ENCODE peak calls at places on chromosomes 12 and 14, in five cellular contexts. P is breast epithelium, V is GM12878, D is K562, O is A549. U is an unnamed sample.

GRCh38 chr12:103801709-103802585 is 39.1 kb downstream of the NT5DC3 start:
- DNase-seq in D (no peak), V (no peak), P (peak), O (peak), U (peak)

GRCh38 chr12:89126712-89127111 is 225.6 kb downstream of the DUSP6 start:
- DNase-seq in D (no peak), O (no peak), V (no peak), P (no peak), U (no peak)

GRCh38 chr12:117743746-117744145 is 225.0 kb downstream of the KSR2 start:
- DNase-seq in O (no peak), D (no peak), V (no peak), P (no peak), U (no peak)

GRCh38 chr14:105165134-105165704 is 3.4 kb downstream of the JAG2 start:
- DNase-seq in O (no peak), V (no peak), P (no peak), D (no peak), U (no peak)

GRCh38 chr12:47833591-47834012 is 13.9 kb upstream of the HDAC7 start:
- DNase-seq in D (peak), O (no peak), V (no peak), P (no peak), U (no peak)

GRCh38 chr12:101570022-101570421 is 24.7 kb upstream of the MYBPC1 start:
- DNase-seq in V (no peak), D (peak), P (no peak), O (peak), U (peak)

GRCh38 chr12:90268574-90268973 is 559.9 kb upstream of the ATP2B1 start:
- DNase-seq in O (no peak), V (no peak), P (no peak), D (no peak), U (no peak)

GRCh38 chr12:64633940-64634337 is 23.6 kb downstream of the RASSF3 start:
- DNase-seq in P (no peak), O (peak), D (peak), V (no peak), U (peak)

GRCh38 chr12:127121494-127122070 is 1145.4 kb upstream of the TMEM132C start:
- DNase-seq in P (no peak), V (no peak), D (no peak), O (no peak), U (no peak)

GRCh38 chr14:104924421-104925213 is at the start of gene PLD4:
- DNase-seq in V (no peak), P (no peak), O (no peak), D (no peak), U (peak)

GRCh38 chr12:52382854-52383253 is 2.6 kb downstream of the KRT84 start:
- DNase-seq in V (no peak), P (no peak), D (no peak), O (no peak), U (no peak)

GRCh38 chr12:127130506-127131100 is 1136.4 kb upstream of the TMEM132C start:
- DNase-seq in D (no peak), V (no peak), P (no peak), O (peak), U (no peak)

GRCh38 chr12:73935817-73936216 is 601.8 kb upstream of the ATXN7L3B start:
- DNase-seq in D (no peak), O (peak), V (no peak), P (no peak), U (peak)

GRCh38 chr14:51521764-51522163 is 129.9 kb upstream of the FRMD6 start:
- DNase-seq in P (no peak), V (no peak), O (no peak), D (no peak), U (no peak)

GRCh38 chr12:71243375-71243774 is 85.6 kb upstream of the TSPAN8 start:
- DNase-seq in D (no peak), P (no peak), O (no peak), V (no peak), U (no peak)

GRCh38 chr14:90453401-90453951 is 56.6 kb downstream of the CALM1 start:
- DNase-seq in D (peak), V (no peak), P (no peak), O (no peak), U (no peak)

GRCh38 chr14:23494223-23494622 is 24.7 kb downstream of the NGDN start:
- DNase-seq in V (no peak), O (no peak), P (no peak), D (no peak), U (no peak)

GRCh38 chr12:130870442-130871285 is 1.2 kb upstream of the RAN start:
- DNase-seq in V (peak), P (peak), D (peak), O (peak), U (peak)

GRCh38 chr14:33782923-33783322 is 168.0 kb downstream of the EGLN3 start:
- DNase-seq in D (no peak), O (no peak), P (no peak), V (no peak), U (no peak)

GRCh38 chr12:45637706-45638105 is 91.8 kb upstream of the ARID2 start:
- DNase-seq in D (no peak), O (no peak), V (no peak), P (no peak), U (no peak)

GRCh38 chr14:86221000-86221399 is 691.1 kb downstream of the FLRT2 start:
- DNase-seq in V (no peak), D (peak), O (no peak), P (no peak), U (no peak)

GRCh38 chr12:19179986-19180385 is 50.5 kb downstream of the PLEKHA5 start:
- DNase-seq in O (no peak), D (no peak), V (no peak), P (no peak), U (no peak)

GRCh38 chr14:94027566-94028449 is 1.7 kb downstream of the OTUB2 start:
- DNase-seq in P (no peak), O (no peak), D (no peak), V (no peak), U (no peak)

GRCh38 chr14:105173145-105173544 is 4.6 kb upstream of the JAG2 start:
- DNase-seq in O (no peak), D (no peak), V (no peak), P (no peak), U (no peak)

GRCh38 chr12:47885566-47885965 is 19.2 kb downstream of the VDR start:
- DNase-seq in V (no peak), D (no peak), P (peak), O (no peak), U (no peak)

GRCh38 chr12:49588281-49588680 is 17.2 kb downstream of the FAM186B start:
- DNase-seq in O (no peak), P (no peak), V (no peak), D (no peak), U (no peak)

GRCh38 chr12:113231275-113232231 is 10.3 kb downstream of the TPCN1 start:
- DNase-seq in V (no peak), P (no peak), D (peak), O (peak), U (no peak)

GRCh38 chr14:23578560-23579310 is at the start of gene JPH4:
- DNase-seq in O (no peak), P (no peak), D (no peak), V (no peak), U (no peak)

GRCh38 chr14:28577711-28578131 is 188.9 kb upstream of the FOXG1 start:
- DNase-seq in D (no peak), O (peak), V (no peak), P (peak), U (no peak)

GRCh38 chr14:52949711-52950409 is 990 bp downstream of the FERMT2 start:
- DNase-seq in V (no peak), P (no peak), D (no peak), O (peak), U (no peak)

GRCh38 chr12:130879212-130879686 is 7.4 kb downstream of the RAN start:
- DNase-seq in O (no peak), D (peak), P (no peak), V (peak), U (peak)

GRCh38 chr12:31600252-31600651 is 9.3 kb upstream of the DENND5B start:
- DNase-seq in V (no peak), O (peak), D (peak), P (no peak), U (peak)

GRCh38 chr12:53989227-53990113 is 4.5 kb downstream of the HOXC10 start:
- DNase-seq in V (peak), D (peak), O (peak), P (no peak), U (peak)

GRCh38 chr14:90720336-90720735 is 95.9 kb downstream of the TTC7B start:
- DNase-seq in D (peak), O (peak), V (no peak), P (no peak), U (peak)

GRCh38 chr14:91377700-91378652 is 39.6 kb downstream of the CCDC88C start:
- DNase-seq in D (no peak), V (no peak), O (no peak), P (no peak), U (peak)

GRCh38 chr12:19704966-19705365 is 265.7 kb downstream of the AEBP2 start:
- DNase-seq in P (no peak), O (no peak), V (no peak), D (no peak), U (no peak)

GRCh38 chr14:87896393-87897380 is 96.3 kb downstream of the GALC start:
- DNase-seq in P (no peak), D (peak), V (no peak), O (peak), U (peak)

GRCh38 chr14:64879635-64880381 is at the start of gene SPTB:
- DNase-seq in V (no peak), P (no peak), D (peak), O (no peak), U (peak)

GRCh38 chr12:12716845-12717585 is at the start of gene CDKN1B:
- DNase-seq in D (peak), O (peak), P (peak), V (peak), U (peak)
- TF ChIP-seq POLR2A in D (peak), O (peak), P (peak), V (peak), U (peak)

GRCh38 chr14:79016828-79017505 is 846.8 kb downstream of the NRXN3 start:
- DNase-seq in V (no peak), P (no peak), D (no peak), O (peak), U (no peak)

GRCh38 chr14:79011920-79012204 is 841.7 kb downstream of the NRXN3 start:
- DNase-seq in O (no peak), P (no peak), V (no peak), D (no peak), U (no peak)

GRCh38 chr14:79009286-79009685 is 839.1 kb downstream of the NRXN3 start:
- DNase-seq in V (no peak), D (no peak), P (no peak), O (no peak), U (no peak)

DNA sequence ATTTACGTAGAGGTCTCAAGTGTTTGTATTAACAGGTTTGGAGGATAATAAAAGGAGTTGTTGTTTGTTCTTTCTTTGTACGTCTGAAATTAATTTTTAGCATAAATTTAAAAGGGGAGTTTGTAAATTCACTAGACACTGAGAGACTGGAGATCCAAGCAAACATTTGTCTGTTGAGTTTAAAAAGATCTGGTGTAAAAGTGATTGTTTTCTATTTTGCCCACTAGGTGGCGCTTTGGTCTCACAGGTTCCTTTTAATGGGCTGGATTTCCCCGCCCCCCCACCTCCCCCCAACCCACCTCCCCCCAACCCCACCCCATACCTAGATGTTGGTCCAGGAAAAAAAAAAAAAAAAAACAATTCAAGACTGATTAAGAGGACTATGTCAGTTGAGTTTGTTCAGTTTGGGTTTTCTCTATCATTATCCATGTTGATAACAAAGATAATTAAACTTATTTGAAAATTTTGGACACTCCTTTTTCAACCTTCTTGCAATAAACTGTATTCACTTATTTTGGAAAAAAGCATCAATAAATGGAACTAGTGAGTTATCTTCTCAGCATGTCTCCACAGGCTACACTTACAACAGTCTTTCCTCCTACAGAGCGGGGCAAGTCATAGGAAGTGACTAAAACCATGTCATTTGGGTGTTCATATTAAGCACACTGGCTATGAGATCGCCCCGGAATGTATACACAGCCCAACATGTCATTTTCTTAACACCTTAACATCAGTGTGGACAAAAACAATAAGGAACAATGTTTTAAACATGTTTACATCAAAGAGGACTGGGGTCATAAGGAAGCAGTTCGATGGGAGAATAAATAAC is 841.1 kb downstream of the NRXN3 start:
- DNase-seq in O (peak), D (peak), P (no peak), V (no peak), U (peak)
- TF ChIP-seq CTCF in O (peak), D (peak), P (peak), V (peak), U (peak)

DNA sequence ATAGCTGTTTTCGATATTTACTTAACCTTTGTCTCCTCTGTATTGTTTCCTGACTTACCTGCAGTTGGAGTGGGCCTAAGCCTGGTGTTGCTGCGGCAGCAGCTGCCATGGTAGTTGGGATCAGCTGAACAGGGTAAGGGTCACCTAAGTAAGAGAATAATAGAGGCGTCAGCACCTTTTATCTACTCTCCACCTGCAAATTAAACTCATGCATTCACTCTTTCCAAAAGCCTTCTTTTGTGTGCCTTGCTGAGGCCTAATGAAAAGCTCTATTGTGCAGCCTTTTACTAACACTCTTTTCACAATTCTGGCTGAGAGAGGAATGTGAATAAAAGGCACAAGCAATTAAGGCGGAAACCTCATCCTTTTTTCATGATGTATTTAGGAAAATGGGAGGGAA is 308.7 kb downstream of the SOX5 start:
- DNase-seq in V (no peak), O (no peak), P (no peak), D (no peak), U (no peak)
- TF ChIP-seq POLR2A in V (no peak), O (no peak), P (no peak), D (no peak), U (no peak)

GRCh38 chr14:96357216-96357615 is 5.9 kb downstream of the ATG2B start:
- DNase-seq in V (no peak), D (peak), O (no peak), P (no peak), U (no peak)
- TF ChIP-seq CTCF in V (no peak), D (peak), O (no peak), P (no peak), U (no peak)

GRCh38 chr12:106739815-106740552 is 34.5 kb upstream of the RIC8B start:
- DNase-seq in P (no peak), D (peak), O (no peak), V (no peak), U (peak)

GRCh38 chr12:106732890-106733289 is 41.6 kb upstream of the RIC8B start:
- DNase-seq in O (no peak), D (no peak), V (no peak), P (no peak), U (no peak)

GRCh38 chr12:106739318-106739717 is 35.2 kb upstream of the RIC8B start:
- DNase-seq in O (peak), D (peak), P (no peak), V (no peak), U (no peak)

GRCh38 chr12:106733660-106734059 is 40.8 kb upstream of the RIC8B start:
- DNase-seq in P (no peak), V (no peak), O (no peak), D (no peak), U (no peak)

GRCh38 chr12:106736051-106736957 is 38.2 kb upstream of the RIC8B start:
- DNase-seq in P (no peak), D (peak), V (no peak), O (peak), U (peak)
- TF ChIP-seq POLR2A in P (no peak), D (no peak), V (no peak), O (no peak), U (no peak)

GRCh38 chr12:59650594-59651229 is 54.9 kb downstream of the SLC16A7 start:
- DNase-seq in V (no peak), O (no peak), D (no peak), P (no peak), U (no peak)
- TF ChIP-seq CTCF in V (no peak), O (no peak), D (no peak), P (no peak), U (no peak)

DNA sequence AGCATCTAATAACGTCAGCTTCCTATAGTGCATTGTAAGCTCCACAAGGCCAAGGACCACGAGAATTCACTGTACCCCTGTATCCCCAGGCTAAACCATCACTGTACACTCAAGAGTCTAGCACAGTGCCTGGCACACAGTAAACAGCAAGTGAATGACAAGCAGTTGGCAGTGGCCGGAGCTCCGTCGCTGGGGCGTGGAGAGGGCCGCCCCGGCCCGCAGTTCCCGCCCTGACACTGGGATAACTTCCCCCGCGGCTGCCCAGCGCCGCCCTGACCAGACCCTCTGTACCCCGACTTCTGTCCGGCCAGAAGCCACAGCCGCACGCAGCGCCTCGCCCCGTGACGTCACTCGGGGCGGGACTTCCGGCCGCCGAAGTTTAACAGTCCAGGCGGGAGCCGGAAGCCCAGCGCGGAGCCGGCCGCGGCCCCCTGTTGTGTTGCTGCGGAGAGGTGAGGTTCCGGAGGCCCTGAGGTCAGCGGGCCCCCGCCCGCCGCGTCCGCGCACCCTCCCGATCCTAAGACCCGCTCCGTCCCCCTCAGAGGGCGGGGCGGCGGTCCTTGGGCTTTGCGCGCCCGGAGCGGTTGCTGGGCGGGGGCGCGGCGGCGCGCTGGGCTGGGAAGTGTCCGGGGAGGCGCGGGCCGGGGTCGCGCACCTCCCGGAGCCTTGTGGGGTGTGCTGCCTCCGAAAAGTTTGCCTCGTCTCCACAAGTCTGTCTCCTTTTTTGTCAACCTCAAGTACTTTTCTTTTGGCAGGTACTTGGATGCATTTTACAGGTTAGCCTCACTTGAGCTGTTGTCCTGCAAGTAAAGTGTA is at the start of gene NEDD1:
- DNase-seq in D (peak), O (peak), V (no peak), P (peak), U (peak)
- TF ChIP-seq POLR2A in D (peak), O (peak), V (peak), P (peak), U (peak)

DNA sequence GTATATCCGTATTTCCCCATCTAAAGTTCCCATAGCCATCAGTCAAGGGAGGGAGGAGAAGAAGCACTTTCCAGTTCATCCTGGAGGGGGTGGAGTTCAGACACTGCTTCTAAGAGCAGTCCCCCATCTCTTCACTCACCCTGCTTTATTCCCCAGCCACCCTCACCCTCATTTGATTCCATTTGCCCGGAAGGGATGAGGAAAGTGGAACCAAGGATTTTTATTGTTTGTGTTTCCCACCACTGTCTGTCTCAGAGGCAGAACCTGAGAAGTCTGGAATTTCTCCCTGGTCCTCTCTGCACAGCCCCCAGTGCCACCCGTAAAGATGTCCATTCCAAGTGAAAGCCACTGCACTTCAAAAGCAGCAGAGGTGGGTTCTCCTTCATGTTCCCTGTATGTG is 134.2 kb upstream of the HIF1A start:
- DNase-seq in D (no peak), P (no peak), O (peak), V (no peak), U (no peak)
- TF ChIP-seq CTCF in D (peak), P (no peak), O (peak), V (no peak), U (no peak)

U was measured in NB4.